ENCODE peak calls at places on chromosomes 6 and 20, in six cellular contexts. L is uterus, F is AG04449, P is OCI-LY7, O is ovary, W is neural progenitor cell. V is an unnamed sample.

GRCh38 chr20:50701055-50701963 is 10.0 kb upstream of the RIPOR3 start:
- DNase-seq in L (no peak), F (no peak), P (no peak), O (no peak), W (no peak), V (no peak)

GRCh38 chr20:13870349-13870748 is 85.5 kb downstream of the NDUFAF5 start:
- DNase-seq in L (no peak), F (no peak), P (no peak), O (no peak), W (no peak), V (no peak)

GRCh38 chr6:24667378-24667803 is 514 bp downstream of the ACOT13 start:
- DNase-seq in L (no peak), F (no peak), P (peak; percentile 16), O (no peak), W (no peak), V (no peak)

GRCh38 chr6:121006024-121006423 is 328.3 kb downstream of the TBC1D32 start:
- DNase-seq in L (no peak), F (no peak), P (no peak), O (no peak), W (no peak), V (no peak)

GRCh38 chr6:168047841-168048723 is 30.9 kb downstream of the FRMD1 start:
- DNase-seq in L (no peak), F (no peak), P (no peak), O (no peak), W (no peak), V (no peak)

GRCh38 chr6:89895273-89895874 is 1.1 kb downstream of the GJA10 start:
- DNase-seq in L (no peak), F (peak; percentile 1), P (no peak), O (no peak), W (peak; percentile 85), V (peak; percentile 68)

GRCh38 chr6:34333858-34334257 is 58.6 kb downstream of the NUDT3 start:
- DNase-seq in L (no peak), F (no peak), P (no peak), O (no peak), W (no peak), V (no peak)

GRCh38 chr20:36277546-36277945 is 28.6 kb upstream of the DLGAP4 start:
- DNase-seq in L (no peak), F (no peak), P (no peak), O (no peak), W (no peak), V (no peak)

GRCh38 chr6:113560908-113561307 is 296.2 kb upstream of the MARCKS start:
- DNase-seq in L (no peak), F (no peak), P (no peak), O (no peak), W (no peak), V (peak; percentile 77)

GRCh38 chr20:50868509-50869495 is 62.4 kb downstream of the ADNP start:
- DNase-seq in L (no peak), F (no peak), P (no peak), O (no peak), W (no peak), V (peak; percentile 78)

GRCh38 chr6:82576284-82576683 is 212.7 kb downstream of the TPBG start:
- DNase-seq in L (no peak), F (no peak), P (no peak), O (no peak), W (no peak), V (no peak)

GRCh38 chr6:150723857-150724256 is 124.2 kb downstream of the PLEKHG1 start:
- DNase-seq in L (no peak), F (no peak), P (no peak), O (no peak), W (no peak), V (peak; percentile 36)

GRCh38 chr6:168583821-168584220 is 142.8 kb downstream of the SMOC2 start:
- DNase-seq in L (no peak), F (no peak), P (no peak), O (no peak), W (no peak), V (no peak)

GRCh38 chr20:47981242-47981641 is 196.0 kb upstream of the SULF2 start:
- DNase-seq in L (no peak), F (no peak), P (no peak), O (no peak), W (no peak), V (no peak)

GRCh38 chr6:56655996-56656395 is 13.3 kb upstream of the DST start:
- DNase-seq in L (no peak), F (no peak), P (no peak), O (no peak), W (no peak), V (no peak)

GRCh38 chr20:5863040-5863811 is 87.1 kb downstream of the TRMT6 start:
- DNase-seq in L (peak; percentile 41), F (peak; percentile 28), P (no peak), O (peak; percentile 61), W (no peak), V (peak; percentile 84)

GRCh38 chr6:56840467-56841371 is 114.2 kb upstream of the BEND6 start:
- DNase-seq in L (no peak), F (no peak), P (no peak), O (no peak), W (no peak), V (peak; percentile 78)

GRCh38 chr6:2498224-2498623 is 252.5 kb downstream of the MYLK4 start:
- DNase-seq in L (no peak), F (no peak), P (no peak), O (no peak), W (no peak), V (peak; percentile 91)

GRCh38 chr20:56831795-56832194 is 202.7 kb downstream of the TFAP2C start:
- DNase-seq in L (no peak), F (no peak), P (no peak), O (no peak), W (no peak), V (no peak)

GRCh38 chr6:48429610-48430009 is 318.6 kb upstream of the PTCHD4 start:
- DNase-seq in L (no peak), F (no peak), P (no peak), O (no peak), W (no peak), V (no peak)

GRCh38 chr6:15426395-15426794 is 180.5 kb downstream of the JARID2 start:
- DNase-seq in L (no peak), F (no peak), P (no peak), O (no peak), W (no peak), V (no peak)
- H3K4me3 ChIP-seq in L (no peak overlapping the region), F (no peak overlapping the region), P (no peak overlapping the region), O (no peak overlapping the region), W (no peak overlapping the region), V (no peak overlapping the region)

DNA sequence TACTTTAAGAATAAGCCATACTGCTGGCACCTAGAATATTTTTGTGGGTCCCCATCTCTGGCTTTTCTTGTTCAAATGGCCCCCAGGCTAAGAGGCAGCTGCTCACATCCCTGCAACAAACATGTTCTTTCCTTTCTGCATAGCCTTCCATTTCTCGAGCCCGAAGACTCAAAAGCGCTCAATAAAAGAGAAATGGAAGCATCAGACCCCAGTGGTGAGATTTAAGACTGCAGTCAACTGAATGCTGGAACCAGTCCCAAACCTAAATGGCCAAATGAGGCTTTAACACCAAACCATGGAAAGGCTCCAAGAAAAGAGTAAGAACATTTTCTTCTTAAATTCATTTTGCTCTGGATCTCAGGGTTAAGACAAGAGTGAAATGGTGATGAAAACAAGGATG is 122.1 kb upstream of the TRAF3IP2 start:
- DNase-seq in L (no peak), F (no peak), P (no peak), O (no peak), W (no peak), V (no peak)
- TF ChIP-seq CTCF in L (no peak), F (no peak), P (peak; percentile 58), O (no peak), W (peak; percentile 44), V (peak; percentile 33)

GRCh38 chr20:375265-375889 is 5.2 kb upstream of the TRIB3 start:
- DNase-seq in L (no peak), F (no peak), P (no peak), O (no peak), W (no peak), V (no peak)
- H3K4me3 ChIP-seq in L (no peak overlapping the region), F (no peak overlapping the region), P (no peak overlapping the region), O (no peak overlapping the region), W (no peak overlapping the region), V (no peak overlapping the region)

GRCh38 chr6:41705996-41706835 is 29.2 kb downstream of the TFEB start:
- DNase-seq in L (peak; percentile 70), F (no peak), P (peak; percentile 94), O (peak; percentile 46), W (peak; percentile 77), V (peak; percentile 73)
- TF ChIP-seq CTCF in L (peak; percentile 13), F (peak; percentile 76), P (peak; percentile 96), O (no peak), W (peak; percentile 82), V (peak; percentile 50)

DNA sequence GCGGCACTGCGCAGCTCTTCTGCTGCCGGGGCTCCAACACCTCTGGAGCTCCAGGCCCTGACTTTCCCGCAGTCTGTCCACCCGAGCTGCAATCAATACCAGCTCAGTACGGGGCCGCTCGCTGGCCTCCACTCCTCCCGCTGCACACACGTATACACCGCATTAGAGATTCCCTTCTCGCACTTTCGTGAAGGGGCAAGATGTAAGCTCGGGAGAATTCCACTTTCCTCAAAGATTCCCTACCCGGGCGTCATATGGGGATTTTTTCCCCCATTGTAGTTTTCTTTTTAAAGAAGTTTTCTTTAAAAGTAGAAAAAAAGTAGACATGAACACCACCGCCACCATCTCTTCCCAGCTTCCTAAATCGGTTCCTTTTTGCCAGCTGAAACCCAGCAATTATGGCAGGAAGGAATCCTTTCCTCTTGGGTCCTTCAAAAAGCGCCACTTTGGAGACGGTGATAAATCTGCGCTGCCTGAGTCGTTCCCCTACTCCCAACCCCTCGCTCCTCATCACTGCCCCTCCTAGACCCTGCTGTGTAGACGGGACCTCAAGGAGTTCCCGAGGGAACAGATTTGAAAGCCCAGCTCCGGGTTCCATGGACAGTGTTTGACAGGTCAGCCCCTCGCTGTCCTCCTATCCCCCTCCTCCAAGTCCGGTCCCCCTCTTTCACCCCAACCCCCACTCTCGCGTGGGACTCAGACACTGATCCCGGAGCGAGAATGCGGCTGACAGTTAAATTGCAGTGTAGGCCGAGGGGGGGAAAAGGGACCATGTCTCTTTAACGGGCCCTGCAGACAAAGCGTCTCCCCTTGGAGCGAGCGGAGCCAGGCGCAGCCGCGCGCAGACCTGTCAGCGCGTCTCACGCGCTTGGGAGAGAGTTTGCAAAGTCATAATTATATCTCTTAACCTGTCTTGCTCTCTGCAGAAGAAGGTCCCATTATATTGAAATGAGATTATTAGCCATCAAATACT is 39.5 kb downstream of the NCR2 start:
- DNase-seq in L (no peak), F (no peak), P (no peak), O (no peak), W (peak; percentile 65), V (no peak)
- H3K4me3 ChIP-seq in L (no peak overlapping the region), F (no peak overlapping the region), P (no peak overlapping the region), O (no peak overlapping the region), W (peak overlapping the region; percentile 17), V (no peak overlapping the region)

GRCh38 chr6:138105446-138105845 is 1.8 kb downstream of the PERP start:
- DNase-seq in L (no peak), F (no peak), P (no peak), O (no peak), W (peak; percentile 26), V (peak; percentile 91)
- TF ChIP-seq CTCF in L (no peak), F (no peak), P (no peak), O (no peak), W (no peak), V (no peak)